ENCODE peak calls at places on chromosome 1, in four cellular contexts. W, E, L and T are unnamed samples.

GRCh38 chr1:241240084-241240483 is 116.9 kb downstream of the RGS7 start:
- DNase-seq in W (no peak), E (no peak), L (no peak), T (no peak)

GRCh38 chr1:59718989-59719360 is 95.8 kb upstream of the HOOK1 start:
- DNase-seq in W (no peak), E (no peak), L (no peak), T (no peak)

GRCh38 chr1:177355575-177355974 is 184.8 kb downstream of the BRINP2 start:
- DNase-seq in W (peak; percentile 14), E (peak; percentile 47), L (no peak), T (no peak)

GRCh38 chr1:174497461-174497860 is 49.7 kb downstream of the GPR52 start:
- DNase-seq in W (no peak), E (no peak), L (peak; percentile 8), T (no peak)

GRCh38 chr1:169682077-169682476 is 29.3 kb downstream of the SELL start:
- DNase-seq in W (no peak), E (no peak), L (no peak), T (no peak)

GRCh38 chr1:22287946-22288520 is 145.1 kb upstream of the WNT4 start:
- DNase-seq in W (no peak), E (no peak), L (no peak), T (no peak)

GRCh38 chr1:42334240-42335049 is 590 bp downstream of the FOXJ3 start:
- DNase-seq in W (peak; percentile 59), E (peak; percentile 29), L (peak; percentile 46), T (no peak)

GRCh38 chr1:28233264-28233606 is 406 bp upstream of the DNAJC8 start:
- DNase-seq in W (no peak), E (no peak), L (no peak), T (no peak)

GRCh38 chr1:244361764-244362473 is 89.8 kb downstream of the ADSS2 start:
- DNase-seq in W (peak; percentile 85), E (peak; percentile 64), L (peak; percentile 96), T (no peak)